ENCODE peak calls at places on chromosome 12, in nine cellular contexts. A, B, K, N, M, U, H, L and P are unnamed samples.

GRCh38 chr12:94020335-94020734 is 128.0 kb upstream of the PLXNC1 start:
- DNase-seq in A (no peak), L (no peak), M (peak; percentile 45), N (no peak), K (no peak), H (peak; percentile 12), U (no peak), B (no peak), P (no peak)

GRCh38 chr12:2891240-2892053 is 756 bp downstream of the TULP3 start:
- DNase-seq in H (peak; percentile 80), A (no peak), U (peak; percentile 54), L (peak; percentile 29), M (peak; percentile 79), K (peak; percentile 14), N (peak; percentile 82), B (peak; percentile 51), P (no peak)

GRCh38 chr12:93857279-93857894 is 180.2 kb downstream of the CRADD start:
- DNase-seq in L (no peak), H (peak; percentile 86), K (no peak), A (no peak), N (no peak), B (no peak), U (no peak), M (peak; percentile 84), P (no peak)

GRCh38 chr12:11944321-11944720 is 126.4 kb upstream of the BCL2L14 start:
- DNase-seq in A (no peak), H (no peak), M (no peak), N (no peak), L (no peak), K (no peak), B (no peak), U (no peak), P (no peak)

GRCh38 chr12:77054856-77055255 is 10.5 kb downstream of the E2F7 start:
- DNase-seq in M (no peak), K (no peak), A (no peak), B (no peak), N (no peak), L (no peak), U (no peak), H (no peak), P (no peak)

GRCh38 chr12:116406529-116406928 is 129.0 kb upstream of the MED13L start:
- DNase-seq in M (peak; percentile 96), K (no peak), U (peak; percentile 34), L (peak; percentile 94), H (peak; percentile 96), B (peak; percentile 92), A (peak; percentile 59), N (peak; percentile 99), P (peak; percentile 90)

GRCh38 chr12:100953217-100953616 is 158.6 kb downstream of the ANO4 start:
- DNase-seq in U (no peak), N (no peak), H (peak; percentile 5), M (no peak), B (no peak), L (no peak), A (no peak), K (no peak), P (no peak)

GRCh38 chr12:69026341-69026740 is 93.4 kb upstream of the CPM start:
- DNase-seq in U (no peak), H (no peak), B (no peak), L (no peak), M (no peak), A (no peak), N (no peak), K (no peak), P (peak; percentile 54)

DNA sequence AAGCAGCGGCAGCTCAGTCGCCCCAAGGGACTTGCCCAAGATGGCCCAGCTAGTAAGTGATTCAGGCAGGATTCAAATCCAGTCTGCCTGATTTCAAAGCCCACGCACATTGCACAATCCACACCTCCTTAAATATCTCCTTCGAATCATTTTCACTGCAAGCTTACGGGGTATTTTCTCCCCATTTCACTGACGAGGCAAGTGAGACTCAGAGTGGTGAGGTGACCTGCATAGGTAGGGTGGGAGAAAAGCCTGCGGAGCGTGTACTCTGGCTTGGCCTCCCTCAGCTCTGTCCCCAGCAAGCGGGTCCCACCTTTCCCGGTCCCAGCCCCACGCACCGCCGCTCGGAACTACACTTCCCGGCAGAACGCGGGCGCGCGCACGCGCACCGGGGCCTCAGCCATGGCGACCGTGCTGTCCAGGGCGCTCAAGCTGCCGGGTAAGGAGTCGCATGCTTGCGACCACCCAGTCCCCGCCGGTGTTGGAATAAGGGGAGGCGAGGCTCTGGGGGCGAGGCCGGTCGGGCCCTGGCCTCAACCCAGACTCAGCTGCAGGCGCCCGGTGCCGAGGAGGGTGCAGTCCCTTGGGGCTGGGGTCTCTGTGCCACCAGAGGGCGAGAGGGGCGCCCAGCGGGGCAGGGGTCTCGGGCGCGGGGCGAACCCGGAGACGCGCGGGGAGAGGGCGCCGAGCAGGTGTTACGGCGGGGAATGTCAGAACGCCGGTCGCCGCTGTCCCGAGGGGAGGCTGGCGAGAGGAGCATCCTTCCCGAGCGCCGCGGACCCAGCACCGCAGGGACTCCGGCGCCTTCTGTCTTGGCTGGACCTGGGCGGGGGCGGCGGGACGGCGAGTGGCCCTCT is at the start of gene FAM234B:
- DNase-seq in U (peak; percentile 84), H (peak; percentile 88), B (peak; percentile 83), M (peak; percentile 88), K (peak; percentile 59), A (no peak), L (peak; percentile 66), N (peak; percentile 85), P (peak; percentile 62)
- TF ChIP-seq CTCF in U (no peak), H (no peak), B (peak; percentile 32), M (no peak), K (peak; percentile 13), A (no peak), L (peak; percentile 25), N (no peak), P (no peak)

GRCh38 chr12:49675137-49675536 is 32.1 kb downstream of the FMNL3 start:
- DNase-seq in H (no peak), U (no peak), L (no peak), B (no peak), A (no peak), K (no peak), N (no peak), M (no peak), P (no peak)

GRCh38 chr12:49671051-49671765 is 36.0 kb downstream of the FMNL3 start:
- DNase-seq in B (no peak), M (no peak), K (peak; percentile 36), U (no peak), A (no peak), L (peak; percentile 26), N (no peak), H (no peak), P (peak; percentile 68)

GRCh38 chr12:49674318-49674985 is 32.8 kb downstream of the FMNL3 start:
- DNase-seq in H (peak; percentile 65), N (no peak), U (no peak), B (no peak), A (no peak), L (peak; percentile 44), M (peak; percentile 61), K (no peak), P (no peak)

GRCh38 chr12:49672351-49673181 is 34.6 kb downstream of the FMNL3 start:
- DNase-seq in B (no peak), M (no peak), H (no peak), U (no peak), N (no peak), A (no peak), K (no peak), L (no peak), P (no peak)

DNA sequence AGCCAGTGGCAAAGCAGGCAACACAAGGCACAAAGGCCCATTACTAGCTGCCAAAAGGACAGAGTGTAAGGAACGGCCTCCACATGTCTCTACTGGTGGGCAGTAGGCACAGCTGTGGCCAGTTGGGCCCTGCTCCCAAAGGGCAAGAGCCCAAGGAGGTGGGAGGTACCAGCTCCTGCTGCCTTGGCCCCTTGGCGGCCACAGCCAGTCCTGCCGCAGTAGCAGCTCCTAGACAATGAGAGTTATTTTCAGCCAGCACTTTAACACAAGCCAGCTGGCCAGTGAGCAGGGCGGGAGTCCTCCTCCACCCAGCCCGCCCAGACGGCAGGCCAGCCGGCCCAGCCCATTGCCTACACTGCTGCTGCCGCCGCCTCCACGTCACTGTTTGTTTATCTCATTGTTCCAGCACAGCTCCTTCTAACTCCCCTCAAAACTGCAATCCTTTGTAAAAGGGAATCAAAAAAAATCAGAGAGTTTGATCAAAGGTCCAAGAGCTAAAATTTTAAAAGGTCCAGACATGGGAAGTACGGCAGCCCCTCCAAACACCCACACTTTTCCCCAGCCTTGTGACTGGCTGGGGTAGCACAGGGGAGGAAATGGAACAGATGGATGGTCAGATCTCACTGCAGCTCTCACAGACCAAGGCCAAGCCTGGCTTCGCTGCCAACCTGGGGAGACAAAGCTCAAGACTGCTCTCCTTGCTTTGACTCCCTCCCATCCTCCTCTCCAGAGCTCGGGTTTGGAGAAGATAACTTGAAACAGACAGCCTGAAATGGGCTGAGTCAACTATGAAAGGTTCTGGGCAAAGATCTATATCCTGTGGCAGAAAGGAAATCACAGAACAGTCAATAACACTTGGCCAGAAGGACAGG is 33.5 kb downstream of the FMNL3 start:
- DNase-seq in L (peak; percentile 85), A (peak; percentile 76), K (no peak), B (peak; percentile 92), H (peak; percentile 97), N (peak; percentile 97), U (peak; percentile 66), M (peak; percentile 94), P (no peak)
- TF ChIP-seq CTCF in L (peak; percentile 50), A (no peak), K (no peak), B (peak; percentile 76), H (peak; percentile 17), N (peak; percentile 57), U (no peak), M (peak; percentile 31), P (no peak)

DNA sequence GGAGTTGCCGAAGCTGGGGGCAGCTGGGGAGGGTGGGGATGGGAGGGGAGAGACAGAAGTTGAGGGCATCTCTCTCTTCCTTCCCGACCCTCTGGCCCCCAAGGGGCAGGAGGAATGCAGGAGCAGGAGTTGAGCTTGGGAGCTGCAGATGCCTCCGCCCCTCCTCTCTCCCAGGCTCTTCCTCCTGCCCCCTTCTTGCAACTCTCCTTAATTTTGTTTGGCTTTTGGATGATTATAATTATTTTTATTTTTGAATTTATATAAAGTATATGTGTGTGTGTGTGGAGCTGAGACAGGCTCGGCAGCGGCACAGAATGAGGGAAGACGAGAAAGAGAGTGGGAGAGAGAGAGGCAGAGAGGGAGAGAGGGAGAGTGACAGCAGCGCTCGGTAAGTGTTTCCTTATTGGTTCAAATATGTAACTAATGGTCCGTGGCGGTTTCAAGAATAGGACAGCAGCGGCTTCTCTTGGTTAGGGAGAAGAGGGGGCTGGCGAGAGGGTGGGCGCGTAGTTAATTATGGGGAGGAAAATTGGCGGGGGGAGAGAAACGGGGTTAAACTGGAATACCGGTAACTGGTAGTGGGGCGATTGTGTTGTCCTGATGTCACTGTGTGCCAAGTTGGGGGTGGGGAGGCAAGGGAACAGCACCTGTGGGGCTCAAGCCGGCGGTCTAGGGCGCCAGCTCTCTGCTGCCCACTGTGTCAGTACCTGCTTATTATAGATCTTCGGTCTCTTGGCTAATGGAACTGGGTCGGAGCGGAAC is 8.4 kb downstream of the HOXC8 start:
- DNase-seq in H (peak; percentile 44), M (peak; percentile 51), L (no peak), B (no peak), K (no peak), N (peak; percentile 80), A (no peak), U (no peak), P (no peak)
- TF ChIP-seq CTCF in H (no peak), M (peak; percentile 4), L (no peak), B (no peak), K (no peak), N (no peak), A (no peak), U (no peak), P (no peak)

DNA sequence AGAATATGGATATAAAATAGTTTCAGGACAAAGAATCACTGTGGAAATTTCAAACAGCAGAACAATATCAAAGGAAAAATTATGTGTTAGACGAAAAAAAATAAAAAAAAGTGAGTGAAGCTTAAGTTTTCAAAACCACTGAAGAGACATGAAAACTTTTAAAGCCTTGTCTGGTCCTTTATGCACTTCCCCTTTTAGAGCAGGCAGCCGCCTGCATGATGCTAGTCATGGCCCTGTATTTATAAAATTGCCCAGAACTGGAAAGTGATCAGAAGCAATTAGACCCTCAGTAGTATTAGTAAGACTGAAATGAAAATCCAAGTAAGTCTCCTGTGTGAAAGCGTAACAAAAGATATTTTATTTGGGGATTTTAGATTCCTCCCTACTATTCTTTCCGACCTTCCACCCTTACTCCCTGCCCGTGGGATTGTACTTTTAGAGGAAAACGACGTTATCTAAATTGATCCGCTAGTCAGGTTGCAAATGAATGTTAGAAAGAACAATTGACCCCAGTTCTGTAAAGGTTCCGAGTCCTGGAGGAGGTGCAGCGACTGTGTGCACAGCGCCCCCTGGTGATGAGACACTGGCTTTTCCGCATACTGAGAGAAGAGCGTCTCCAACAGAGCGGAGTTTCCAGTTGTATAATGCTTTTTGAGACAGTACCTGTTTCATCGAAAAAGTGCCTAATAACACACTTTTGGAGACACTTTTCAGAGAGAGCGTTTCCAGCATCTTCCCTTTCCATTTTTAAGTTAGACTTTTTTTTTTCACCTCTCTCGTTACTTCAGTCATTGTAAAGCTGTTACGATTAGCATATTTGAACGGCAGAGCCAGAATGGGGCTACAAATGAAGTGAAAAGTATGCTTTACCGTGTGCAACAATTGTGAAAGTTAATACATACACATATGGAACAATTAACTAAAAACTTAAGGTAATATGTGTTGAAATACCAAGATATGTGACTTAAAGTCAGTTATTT is 12.4 kb downstream of the MGST1 start:
- DNase-seq in A (no peak), N (no peak), H (peak; percentile 66), M (peak; percentile 73), L (peak; percentile 44), K (no peak), U (peak; percentile 83), B (peak; percentile 46), P (no peak)
- TF ChIP-seq CTCF in A (peak; percentile 80), N (peak; percentile 31), H (peak; percentile 62), M (peak; percentile 90), L (peak; percentile 23), K (no peak), U (peak; percentile 95), B (peak; percentile 57), P (peak; percentile 99)